ENCODE peak calls at places on chromosomes 5 and 9, in ten cellular contexts. One of them, this sample, is unnamed.

GRCh38 chr5:65704608-65705239 is 17.2 kb downstream of the SGTB start:
- DNase-seq in Calu3: no peak
- DNase-seq in tibial artery: no peak
- DNase-seq in progenitor cell of endocrine pancreas: no peak
- DNase-seq in kidney epithelial cell: no peak
- DNase-seq in HepG2: no peak
- DNase-seq in A549: no peak
- DNase-seq in astrocyte: no peak
- DNase-seq in HL-60: no peak
- DNase-seq in GM13977: no peak
- DNase-seq in this sample: no peak

GRCh38 chr9:80793706-80794105 is 895.6 kb downstream of the TLE1 start:
- DNase-seq in astrocyte: no peak
- DNase-seq in HepG2: no peak
- DNase-seq in GM13977: no peak
- DNase-seq in HL-60: no peak
- DNase-seq in Calu3: no peak
- DNase-seq in A549: no peak
- DNase-seq in kidney epithelial cell: no peak
- DNase-seq in progenitor cell of endocrine pancreas: no peak
- DNase-seq in tibial artery: no peak
- DNase-seq in this sample: no peak

GRCh38 chr9:116163293-116164055 is 9.9 kb downstream of the PAPPA start:
- DNase-seq in tibial artery: no peak
- DNase-seq in GM13977: no peak
- DNase-seq in kidney epithelial cell: no peak
- DNase-seq in HL-60: no peak
- DNase-seq in astrocyte: no peak
- DNase-seq in progenitor cell of endocrine pancreas: no peak
- DNase-seq in HepG2: peak; percentile 10
- DNase-seq in Calu3: no peak
- DNase-seq in A549: no peak
- DNase-seq in this sample: no peak

GRCh38 chr9:25415723-25416122 is 262.5 kb downstream of the TUSC1 start:
- DNase-seq in HepG2: no peak
- DNase-seq in tibial artery: no peak
- DNase-seq in astrocyte: no peak
- DNase-seq in A549: no peak
- DNase-seq in kidney epithelial cell: no peak
- DNase-seq in Calu3: no peak
- DNase-seq in GM13977: no peak
- DNase-seq in HL-60: no peak
- DNase-seq in progenitor cell of endocrine pancreas: no peak
- DNase-seq in this sample: no peak

GRCh38 chr5:150258126-150258525 is 31.4 kb downstream of the CAMK2A start:
- DNase-seq in astrocyte: no peak
- DNase-seq in GM13977: peak; percentile 59
- DNase-seq in tibial artery: no peak
- DNase-seq in progenitor cell of endocrine pancreas: no peak
- DNase-seq in A549: no peak
- DNase-seq in HL-60: no peak
- DNase-seq in Calu3: no peak
- DNase-seq in kidney epithelial cell: no peak
- DNase-seq in HepG2: no peak
- DNase-seq in this sample: peak; percentile 11

GRCh38 chr9:136769710-136770191 is 5.4 kb upstream of the LCN15 start:
- DNase-seq in HL-60: no peak
- DNase-seq in GM13977: peak; percentile 26
- DNase-seq in A549: peak; percentile 58
- DNase-seq in Calu3: peak; percentile 42
- DNase-seq in tibial artery: no peak
- DNase-seq in kidney epithelial cell: no peak
- DNase-seq in progenitor cell of endocrine pancreas: no peak
- DNase-seq in HepG2: no peak
- DNase-seq in astrocyte: no peak
- DNase-seq in this sample: peak; percentile 73

GRCh38 chr9:104247899-104248460 is 153.9 kb downstream of the SMC2 start:
- DNase-seq in A549: no peak
- DNase-seq in Calu3: no peak
- DNase-seq in GM13977: no peak
- DNase-seq in HepG2: no peak
- DNase-seq in kidney epithelial cell: no peak
- DNase-seq in astrocyte: peak; percentile 10
- DNase-seq in progenitor cell of endocrine pancreas: no peak
- DNase-seq in HL-60: no peak
- DNase-seq in tibial artery: no peak
- DNase-seq in this sample: no peak

GRCh38 chr5:53431665-53432064 is 48.8 kb upstream of the FST start:
- DNase-seq in astrocyte: peak; percentile 33
- DNase-seq in A549: no peak
- DNase-seq in HL-60: no peak
- DNase-seq in HepG2: no peak
- DNase-seq in kidney epithelial cell: no peak
- DNase-seq in tibial artery: no peak
- DNase-seq in Calu3: no peak
- DNase-seq in GM13977: no peak
- DNase-seq in progenitor cell of endocrine pancreas: no peak
- DNase-seq in this sample: no peak

DNA sequence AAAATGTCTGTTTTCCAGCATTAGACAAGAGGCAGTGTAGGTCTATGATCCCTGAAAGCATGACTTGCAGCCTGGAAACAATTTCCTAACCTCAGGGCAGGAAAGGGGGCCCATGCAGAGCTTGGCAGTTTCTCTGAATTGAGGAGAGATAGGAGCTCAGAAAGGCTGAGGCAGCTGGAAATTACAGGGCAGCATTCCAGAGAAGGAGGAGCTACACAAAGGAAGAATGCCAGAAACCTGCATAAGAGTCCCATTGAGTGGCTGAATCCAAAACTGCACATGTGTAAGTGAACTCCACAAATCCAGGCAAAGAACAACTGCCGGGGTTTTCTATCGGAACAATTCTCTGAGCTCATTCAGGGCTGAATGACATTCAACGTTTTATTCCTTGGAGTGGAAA is 346.8 kb downstream of the PIK3R1 start:
- DNase-seq in progenitor cell of endocrine pancreas: no peak
- DNase-seq in Calu3: no peak
- DNase-seq in HL-60: no peak
- DNase-seq in A549: no peak
- DNase-seq in kidney epithelial cell: no peak
- DNase-seq in astrocyte: peak; percentile 43
- DNase-seq in GM13977: no peak
- DNase-seq in HepG2: no peak
- DNase-seq in tibial artery: no peak
- DNase-seq in this sample: no peak
- TF ChIP-seq CTCF in progenitor cell of endocrine pancreas: no peak
- TF ChIP-seq CTCF in Calu3: no peak
- TF ChIP-seq CTCF in HL-60: no peak
- TF ChIP-seq CTCF in A549: no peak
- TF ChIP-seq CTCF in kidney epithelial cell: no peak
- TF ChIP-seq CTCF in astrocyte: no peak
- TF ChIP-seq CTCF in GM13977: no peak
- TF ChIP-seq CTCF in HepG2: no peak
- TF ChIP-seq CTCF in tibial artery: no peak
- TF ChIP-seq CTCF in this sample: no peak

GRCh38 chr9:74771262-74771585 is 116.5 kb downstream of the TRPM6 start:
- DNase-seq in GM13977: no peak
- DNase-seq in Calu3: no peak
- DNase-seq in progenitor cell of endocrine pancreas: no peak
- DNase-seq in kidney epithelial cell: no peak
- DNase-seq in astrocyte: no peak
- DNase-seq in A549: no peak
- DNase-seq in HepG2: no peak
- DNase-seq in HL-60: no peak
- DNase-seq in tibial artery: no peak
- DNase-seq in this sample: peak; percentile 27
- TF ChIP-seq CTCF in GM13977: no peak
- TF ChIP-seq CTCF in Calu3: no peak
- TF ChIP-seq CTCF in progenitor cell of endocrine pancreas: no peak
- TF ChIP-seq CTCF in kidney epithelial cell: no peak
- TF ChIP-seq CTCF in astrocyte: no peak
- TF ChIP-seq CTCF in A549: no peak
- TF ChIP-seq CTCF in HepG2: no peak
- TF ChIP-seq CTCF in HL-60: no peak
- TF ChIP-seq CTCF in tibial artery: no peak
- TF ChIP-seq CTCF in this sample: peak; percentile 11

GRCh38 chr5:17163185-17163584 is 54.2 kb upstream of the BASP1 start:
- DNase-seq in HepG2: no peak
- DNase-seq in GM13977: no peak
- DNase-seq in progenitor cell of endocrine pancreas: no peak
- DNase-seq in kidney epithelial cell: no peak
- DNase-seq in tibial artery: no peak
- DNase-seq in HL-60: no peak
- DNase-seq in astrocyte: no peak
- DNase-seq in A549: no peak
- DNase-seq in Calu3: no peak
- DNase-seq in this sample: no peak
- TF ChIP-seq CTCF in HepG2: no peak
- TF ChIP-seq CTCF in GM13977: no peak
- TF ChIP-seq CTCF in progenitor cell of endocrine pancreas: no peak
- TF ChIP-seq CTCF in kidney epithelial cell: no peak
- TF ChIP-seq CTCF in tibial artery: no peak
- TF ChIP-seq CTCF in HL-60: no peak
- TF ChIP-seq CTCF in astrocyte: no peak
- TF ChIP-seq CTCF in A549: no peak
- TF ChIP-seq CTCF in Calu3: no peak
- TF ChIP-seq CTCF in this sample: no peak

DNA sequence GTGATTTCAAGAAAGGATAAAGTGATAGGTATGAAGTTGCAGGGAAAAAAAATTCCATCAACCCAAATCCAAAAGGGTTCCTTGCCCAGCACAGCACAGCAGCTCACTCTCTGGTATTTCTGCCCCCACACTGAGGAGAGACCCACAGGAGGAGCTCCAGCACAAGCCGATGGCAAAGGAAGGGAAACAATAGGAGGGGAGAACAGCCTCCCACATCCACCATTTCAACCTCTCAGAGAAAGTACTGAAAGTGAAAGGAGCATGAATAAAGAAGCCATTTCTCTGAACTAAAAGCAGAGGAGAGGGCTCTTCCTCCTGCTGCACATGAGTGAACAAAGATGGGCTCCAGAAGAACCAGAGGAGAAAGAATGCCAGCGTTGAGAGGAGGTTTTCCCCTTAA is 54.9 kb upstream of the ZSWIM6 start:
- DNase-seq in A549: peak; percentile 43
- DNase-seq in HepG2: peak; percentile 18
- DNase-seq in HL-60: no peak
- DNase-seq in Calu3: no peak
- DNase-seq in tibial artery: no peak
- DNase-seq in GM13977: peak; percentile 29
- DNase-seq in progenitor cell of endocrine pancreas: no peak
- DNase-seq in astrocyte: peak; percentile 49
- DNase-seq in kidney epithelial cell: no peak
- DNase-seq in this sample: peak; percentile 34
- TF ChIP-seq CTCF in A549: no peak
- TF ChIP-seq CTCF in HepG2: peak; percentile 67
- TF ChIP-seq CTCF in HL-60: no peak
- TF ChIP-seq CTCF in Calu3: no peak
- TF ChIP-seq CTCF in tibial artery: peak; percentile 13
- TF ChIP-seq CTCF in GM13977: no peak
- TF ChIP-seq CTCF in progenitor cell of endocrine pancreas: no peak
- TF ChIP-seq CTCF in astrocyte: peak; percentile 10
- TF ChIP-seq CTCF in kidney epithelial cell: peak; percentile 44
- TF ChIP-seq CTCF in this sample: no peak

GRCh38 chr5:94326579-94326978 is 291.8 kb downstream of the KIAA0825 start:
- DNase-seq in tibial artery: no peak
- DNase-seq in astrocyte: peak; percentile 30
- DNase-seq in A549: no peak
- DNase-seq in HepG2: peak; percentile 8
- DNase-seq in HL-60: no peak
- DNase-seq in GM13977: no peak
- DNase-seq in kidney epithelial cell: no peak
- DNase-seq in Calu3: no peak
- DNase-seq in progenitor cell of endocrine pancreas: no peak
- DNase-seq in this sample: no peak
- TF ChIP-seq CTCF in tibial artery: no peak
- TF ChIP-seq CTCF in astrocyte: peak; percentile 61
- TF ChIP-seq CTCF in A549: no peak
- TF ChIP-seq CTCF in HepG2: peak; percentile 21
- TF ChIP-seq CTCF in HL-60: no peak
- TF ChIP-seq CTCF in GM13977: no peak
- TF ChIP-seq CTCF in kidney epithelial cell: no peak
- TF ChIP-seq CTCF in Calu3: no peak
- TF ChIP-seq CTCF in progenitor cell of endocrine pancreas: no peak
- TF ChIP-seq CTCF in this sample: no peak

GRCh38 chr9:27086818-27087680 is 22.0 kb upstream of the TEK start:
- DNase-seq in kidney epithelial cell: no peak
- DNase-seq in Calu3: no peak
- DNase-seq in A549: no peak
- DNase-seq in progenitor cell of endocrine pancreas: no peak
- DNase-seq in tibial artery: no peak
- DNase-seq in GM13977: no peak
- DNase-seq in HL-60: no peak
- DNase-seq in HepG2: no peak
- DNase-seq in astrocyte: peak; percentile 83
- DNase-seq in this sample: no peak

GRCh38 chr9:27090231-27090630 is 18.8 kb upstream of the TEK start:
- DNase-seq in astrocyte: no peak
- DNase-seq in HL-60: no peak
- DNase-seq in GM13977: no peak
- DNase-seq in Calu3: no peak
- DNase-seq in A549: no peak
- DNase-seq in progenitor cell of endocrine pancreas: no peak
- DNase-seq in tibial artery: no peak
- DNase-seq in HepG2: no peak
- DNase-seq in kidney epithelial cell: no peak
- DNase-seq in this sample: no peak

GRCh38 chr9:27088981-27089380 is 20.0 kb upstream of the TEK start:
- DNase-seq in kidney epithelial cell: no peak
- DNase-seq in GM13977: no peak
- DNase-seq in astrocyte: peak; percentile 87
- DNase-seq in progenitor cell of endocrine pancreas: no peak
- DNase-seq in A549: no peak
- DNase-seq in HL-60: no peak
- DNase-seq in HepG2: no peak
- DNase-seq in Calu3: no peak
- DNase-seq in tibial artery: no peak
- DNase-seq in this sample: no peak

GRCh38 chr9:27089706-27090105 is 19.3 kb upstream of the TEK start:
- DNase-seq in A549: no peak
- DNase-seq in HL-60: no peak
- DNase-seq in tibial artery: no peak
- DNase-seq in kidney epithelial cell: no peak
- DNase-seq in HepG2: no peak
- DNase-seq in astrocyte: no peak
- DNase-seq in GM13977: no peak
- DNase-seq in Calu3: no peak
- DNase-seq in progenitor cell of endocrine pancreas: no peak
- DNase-seq in this sample: no peak

GRCh38 chr9:27090716-27091115 is 18.3 kb upstream of the TEK start:
- DNase-seq in A549: no peak
- DNase-seq in kidney epithelial cell: no peak
- DNase-seq in astrocyte: no peak
- DNase-seq in Calu3: no peak
- DNase-seq in HL-60: no peak
- DNase-seq in tibial artery: no peak
- DNase-seq in HepG2: no peak
- DNase-seq in GM13977: no peak
- DNase-seq in progenitor cell of endocrine pancreas: no peak
- DNase-seq in this sample: no peak
- TF ChIP-seq CTCF in A549: no peak
- TF ChIP-seq CTCF in kidney epithelial cell: no peak
- TF ChIP-seq CTCF in astrocyte: no peak
- TF ChIP-seq CTCF in Calu3: no peak
- TF ChIP-seq CTCF in HL-60: no peak
- TF ChIP-seq CTCF in tibial artery: no peak
- TF ChIP-seq CTCF in HepG2: no peak
- TF ChIP-seq CTCF in GM13977: no peak
- TF ChIP-seq CTCF in progenitor cell of endocrine pancreas: no peak
- TF ChIP-seq CTCF in this sample: no peak

This sample was measured in activated CD8-positive, alpha-beta T cell treated with anti-CD3 and anti-CD28 coated beads for 36 hours.